ENCODE peak calls at places on chromosomes 1 and 21, in seven cellular contexts. Z is hypothalamus; B is activated T-helper 1 cell treated with Interleukin-2 at 50 U/mL for 16 hours; F is HuH-7; A is ELR; P is stimulated activated CD8-positive, alpha-beta memory T cell treated with anti-CD3 and anti-CD28 coated beads, Interleukin-15, amount 100 ng/mL, for 24 hours; G is SK-MEL-5. L is an unnamed sample.

GRCh38 chr1:87042127-87042811 is 127.8 kb downstream of the HS2ST1 start:
- DNase-seq in Z (no peak), B (no peak), F (no peak), A (no peak), P (no peak), G (peak; percentile 68), L (peak; percentile 16)

GRCh38 chr21:40433575-40433974 is 413.4 kb downstream of the DSCAM start:
- DNase-seq in Z (no peak), B (no peak), F (no peak), A (no peak), P (no peak), G (no peak), L (no peak)

GRCh38 chr1:45325816-45326506 is 734 bp upstream of the HPDL start:
- DNase-seq in Z (no peak), B (no peak), F (peak; percentile 52), A (no peak), P (no peak), G (no peak), L (peak; percentile 26)

GRCh38 chr1:187474266-187474665 is 645.5 kb downstream of the PLA2G4A start:
- DNase-seq in Z (no peak), B (no peak), F (no peak), A (peak; percentile 67), P (no peak), G (no peak), L (peak; percentile 2)

GRCh38 chr1:157025321-157025720 is 20.2 kb downstream of the ARHGEF11 start:
- DNase-seq in Z (no peak), B (no peak), F (no peak), A (no peak), P (no peak), G (no peak), L (no peak)

GRCh38 chr1:115134850-115135484 is 45.7 kb upstream of the TSPAN2 start:
- DNase-seq in Z (no peak), B (no peak), F (no peak), A (peak; percentile 94), P (no peak), G (no peak), L (peak; percentile 93)

GRCh38 chr21:35562876-35563275 is 497.4 kb downstream of the SETD4 start:
- DNase-seq in Z (no peak), B (no peak), F (no peak), A (no peak), P (no peak), G (no peak), L (no peak)

GRCh38 chr1:97632075-97632474 is 288.8 kb downstream of the DPYD start:
- DNase-seq in Z (no peak), B (no peak), F (no peak), A (peak; percentile 25), P (no peak), G (no peak), L (no peak)

GRCh38 chr1:201530741-201531521 is 8.0 kb upstream of the NAV1 start:
- DNase-seq in Z (peak; percentile 48), B (no peak), F (peak; percentile 74), A (peak; percentile 84), P (no peak), G (peak; percentile 82), L (peak; percentile 80)

GRCh38 chr1:16246961-16247360 is 10.0 kb upstream of the CPLANE2 start:
- DNase-seq in Z (no peak), B (no peak), F (no peak), A (no peak), P (no peak), G (no peak), L (no peak)

GRCh38 chr1:112247036-112247597 is 148.9 kb upstream of the CTTNBP2NL start:
- DNase-seq in Z (no peak), B (no peak), F (no peak), A (no peak), P (no peak), G (no peak), L (no peak)

GRCh38 chr1:72442251-72442650 is 159.9 kb upstream of the NEGR1 start:
- DNase-seq in Z (no peak), B (no peak), F (no peak), A (peak; percentile 29), P (no peak), G (no peak), L (no peak)

GRCh38 chr1:69982992-69983391 is 222.4 kb downstream of the LRRC40 start:
- DNase-seq in Z (no peak), B (no peak), F (no peak), A (peak; percentile 78), P (no peak), G (no peak), L (peak; percentile 14)

GRCh38 chr1:204528677-204529076 is 12.5 kb downstream of the MDM4 start:
- DNase-seq in Z (no peak), B (no peak), F (no peak), A (no peak), P (no peak), G (no peak), L (no peak)

GRCh38 chr1:224534731-224535130 is 81.4 kb upstream of the CNIH3 start:
- DNase-seq in Z (no peak), B (no peak), F (no peak), A (no peak), P (no peak), G (no peak), L (no peak)

GRCh38 chr1:234676103-234676594 is 66.2 kb upstream of the IRF2BP2 start:
- DNase-seq in Z (peak; percentile 66), B (no peak), F (peak; percentile 86), A (peak; percentile 84), P (no peak), G (peak; percentile 84), L (peak; percentile 81)

GRCh38 chr1:182869241-182869666 is 30.1 kb downstream of the DHX9 start:
- DNase-seq in Z (no peak), B (no peak), F (no peak), A (no peak), P (no peak), G (no peak), L (no peak)

GRCh38 chr1:54107131-54107530 is 45.7 kb downstream of the CDCP2 start:
- DNase-seq in Z (no peak), B (no peak), F (no peak), A (peak; percentile 56), P (no peak), G (peak; percentile 3), L (peak; percentile 19)

GRCh38 chr1:201756411-201756810 is 72.5 kb upstream of the IPO9 start:
- DNase-seq in Z (no peak), B (no peak), F (no peak), A (peak; percentile 84), P (no peak), G (no peak), L (peak; percentile 55)